ENCODE peak calls at places on chromosomes 2 and 18, in ten cellular contexts. O, R, K, Z, I, J, L, U, E and S are unnamed samples. For H3K36me3, the result is how much of the 10 kb centered on the place peaks cover.

GRCh38 chr2:187424156-187424555 is 23.9 kb downstream of the CALCRL start:
- ATAC-seq in O (no peak), R (peak), K (no peak), Z (no peak), I (peak), J (no peak), L (no peak), U (no peak), E (no peak), S (no peak)

GRCh38 chr2:56889738-56890137 is 705.9 kb downstream of the CCDC85A start:
- ATAC-seq in O (no peak), R (no peak), K (no peak), Z (no peak), I (no peak), J (no peak), L (no peak), U (no peak), E (no peak), S (no peak)

GRCh38 chr2:144382848-144383247 is 137.1 kb downstream of the ZEB2 start:
- ATAC-seq in O (peak), R (no peak), K (no peak), Z (no peak), I (no peak), J (no peak), L (peak), U (peak), E (peak), S (peak)

GRCh38 chr2:86234573-86235131 is 35.4 kb downstream of the MRPL35 start:
- ATAC-seq in O (no peak), R (no peak), K (no peak), Z (no peak), I (no peak), J (no peak), L (no peak), U (no peak), E (no peak), S (peak)

GRCh38 chr2:15820927-15821326 is 119.4 kb upstream of the MYCN start:
- ATAC-seq in O (no peak), R (no peak), K (no peak), Z (no peak), I (no peak), J (no peak), L (no peak), U (no peak), E (no peak), S (no peak)

GRCh38 chr2:200592414-200593075 is 6.7 kb downstream of the AOX1 start:
- ATAC-seq in O (no peak), R (no peak), K (peak), Z (no peak), I (no peak), J (no peak), L (no peak), U (peak), E (no peak), S (no peak)

GRCh38 chr2:203480623-203481022 is 54.5 kb downstream of the RAPH1 start:
- ATAC-seq in O (no peak), R (no peak), K (no peak), Z (no peak), I (no peak), J (no peak), L (no peak), U (no peak), E (no peak), S (no peak)

GRCh38 chr2:66390811-66391210 is 44.1 kb upstream of the MEIS1 start:
- ATAC-seq in O (no peak), R (peak), K (no peak), Z (no peak), I (no peak), J (no peak), L (no peak), U (no peak), E (no peak), S (no peak)

GRCh38 chr2:60872510-60872928 is 8.9 kb upstream of the REL start:
- ATAC-seq in O (no peak), R (no peak), K (no peak), Z (no peak), I (no peak), J (no peak), L (no peak), U (no peak), E (no peak), S (no peak)

GRCh38 chr18:8825729-8826375 is 120.5 kb downstream of the MTCL1 start:
- ATAC-seq in O (no peak), R (no peak), K (no peak), Z (no peak), I (no peak), J (no peak), L (no peak), U (no peak), E (no peak), S (no peak)

GRCh38 chr2:98311771-98312545 is 34.3 kb upstream of the CNGA3 start:
- ATAC-seq in O (no peak), R (no peak), K (no peak), Z (peak), I (peak), J (no peak), L (peak), U (no peak), E (no peak), S (no peak)

GRCh38 chr18:28792404-28793103 is 615.6 kb upstream of the CDH2 start:
- ATAC-seq in O (no peak), R (no peak), K (no peak), Z (no peak), I (no peak), J (no peak), L (no peak), U (peak), E (no peak), S (no peak)

GRCh38 chr2:136319227-136319626 is 201.3 kb upstream of the CXCR4 start:
- ATAC-seq in O (no peak), R (no peak), K (no peak), Z (no peak), I (peak), J (no peak), L (peak), U (no peak), E (no peak), S (no peak)

GRCh38 chr2:75640621-75641121 is 5.9 kb upstream of the MRPL19 start:
- ATAC-seq in O (no peak), R (peak), K (peak), Z (peak), I (peak), J (peak), L (peak), U (peak), E (peak), S (peak)

GRCh38 chr18:67783215-67783946 is 266.9 kb upstream of the DSEL start:
- ATAC-seq in O (no peak), R (peak), K (peak), Z (no peak), I (no peak), J (no peak), L (no peak), U (no peak), E (no peak), S (no peak)

GRCh38 chr2:190607657-190608357 is 41.1 kb upstream of the NAB1 start:
- ATAC-seq in O (no peak), R (peak), K (no peak), Z (peak), I (no peak), J (no peak), L (no peak), U (no peak), E (peak), S (no peak)

GRCh38 chr2:167196461-167197252 is 308.4 kb downstream of the XIRP2 start:
- ATAC-seq in O (no peak), R (peak), K (no peak), Z (no peak), I (no peak), J (peak), L (peak), U (peak), E (peak), S (peak)

GRCh38 chr18:5214583-5215351 is 17.7 kb upstream of the AKAIN1 start:
- ATAC-seq in O (no peak), R (no peak), K (no peak), Z (no peak), I (no peak), J (no peak), L (no peak), U (no peak), E (no peak), S (no peak)

GRCh38 chr2:28325567-28326468 is 66.8 kb upstream of the FOSL2 start:
- ATAC-seq in O (no peak), R (peak), K (no peak), Z (peak), I (no peak), J (no peak), L (peak), U (no peak), E (no peak), S (no peak)

GRCh38 chr2:200482194-200482593 is 27.7 kb downstream of the KCTD18 start:
- ATAC-seq in O (no peak), R (no peak), K (no peak), Z (no peak), I (no peak), J (no peak), L (no peak), U (peak), E (no peak), S (no peak)

GRCh38 chr2:240869956-240870875 is 1.6 kb downstream of the AGXT start:
- ATAC-seq in O (no peak), R (no peak), K (no peak), Z (no peak), I (no peak), J (no peak), L (no peak), U (no peak), E (no peak), S (no peak)

GRCh38 chr2:113098061-113098460 is 29.3 kb upstream of the IL1RN start:
- ATAC-seq in O (no peak), R (no peak), K (no peak), Z (no peak), I (no peak), J (no peak), L (no peak), U (no peak), E (no peak), S (no peak)

GRCh38 chr18:35918564-35918963 is 53.9 kb upstream of the RMP24 start:
- ATAC-seq in O (no peak), R (no peak), K (no peak), Z (no peak), I (no peak), J (no peak), L (no peak), U (no peak), E (no peak), S (no peak)

GRCh38 chr2:215914067-215914776 is 99.1 kb downstream of the MREG start:
- ATAC-seq in O (no peak), R (no peak), K (no peak), Z (no peak), I (no peak), J (no peak), L (no peak), U (no peak), E (no peak), S (no peak)

GRCh38 chr2:111945444-111946293 is 47.3 kb downstream of the MERTK start:
- ATAC-seq in O (no peak), R (no peak), K (peak), Z (no peak), I (peak), J (no peak), L (no peak), U (peak), E (peak), S (peak)

GRCh38 chr2:23669413-23670244 is 257.3 kb downstream of the ATAD2B start:
- ATAC-seq in O (no peak), R (peak), K (peak), Z (no peak), I (peak), J (peak), L (peak), U (peak), E (peak), S (peak)

GRCh38 chr18:702957-703659 is 9.3 kb downstream of the ENOSF1 start:
- ATAC-seq in O (no peak), R (peak), K (peak), Z (peak), I (no peak), J (no peak), L (peak), U (peak), E (peak), S (peak)

GRCh38 chr2:230018153-230018552 is 50.6 kb downstream of the SLC16A14 start:
- ATAC-seq in O (no peak), R (peak), K (peak), Z (no peak), I (no peak), J (no peak), L (no peak), U (no peak), E (no peak), S (no peak)

GRCh38 chr18:63348508-63349136 is 18.4 kb downstream of the KDSR start:
- ATAC-seq in O (no peak), R (no peak), K (no peak), Z (no peak), I (no peak), J (no peak), L (no peak), U (no peak), E (no peak), S (no peak)

GRCh38 chr2:190984595-190984994 is 29.4 kb downstream of the STAT1 start:
- ATAC-seq in O (no peak), R (peak), K (no peak), Z (no peak), I (no peak), J (no peak), L (peak), U (no peak), E (no peak), S (no peak)

GRCh38 chr18:69636529-69637301 is 236.0 kb downstream of the DOK6 start:
- ATAC-seq in O (no peak), R (peak), K (no peak), Z (no peak), I (peak), J (peak), L (no peak), U (no peak), E (no peak), S (no peak)

GRCh38 chr2:236541008-236541562 is 28.5 kb upstream of the ACKR3 start:
- ATAC-seq in O (no peak), R (no peak), K (no peak), Z (no peak), I (no peak), J (no peak), L (no peak), U (no peak), E (no peak), S (no peak)

GRCh38 chr2:160583162-160583522 is 89.5 kb upstream of the RBMS1 start:
- ATAC-seq in O (no peak), R (no peak), K (peak), Z (no peak), I (no peak), J (peak), L (peak), U (peak), E (peak), S (peak)

GRCh38 chr2:159912580-159912979 is 114.6 kb upstream of the CD302 start:
- ATAC-seq in O (no peak), R (no peak), K (no peak), Z (no peak), I (no peak), J (no peak), L (no peak), U (no peak), E (no peak), S (no peak)

GRCh38 chr18:80140455-80140985 is 31.5 kb downstream of the ADNP2 start:
- ATAC-seq in O (no peak), R (no peak), K (no peak), Z (no peak), I (no peak), J (no peak), L (no peak), U (no peak), E (no peak), S (no peak)

GRCh38 chr2:105409717-105410116 is 10.9 kb upstream of the FHL2 start:
- ATAC-seq in O (peak), R (peak), K (peak), Z (peak), I (no peak), J (peak), L (peak), U (peak), E (peak), S (peak)

GRCh38 chr2:186575302-186575701 is 14.6 kb upstream of the ITGAV start:
- ATAC-seq in O (peak), R (peak), K (peak), Z (peak), I (peak), J (peak), L (peak), U (peak), E (peak), S (peak)

DNA sequence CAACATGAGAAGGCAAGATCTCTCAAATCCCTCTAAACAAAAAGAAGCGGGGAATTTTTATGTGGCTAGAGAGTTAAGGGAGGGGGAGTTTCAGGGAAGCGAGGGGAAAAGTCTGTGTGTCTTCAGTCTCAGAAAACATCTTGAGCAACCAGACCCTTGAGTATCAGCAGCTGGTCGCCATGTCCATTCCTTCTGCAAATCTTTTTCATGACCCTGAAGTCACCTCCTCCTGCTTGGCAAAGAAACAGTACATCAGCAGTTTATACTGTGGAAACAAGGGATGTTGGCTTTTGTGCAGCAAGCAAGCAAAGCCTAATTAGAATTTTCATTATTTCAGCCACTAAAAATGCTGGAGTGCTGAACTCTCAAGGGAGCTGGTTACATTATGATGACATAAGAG is 187.4 kb upstream of the SLC8A1 start:
- ATAC-seq in O (no peak), R (no peak), K (no peak), Z (no peak), I (no peak), J (no peak), L (peak), U (no peak), E (no peak), S (no peak)
- H3K36me3 ChIP-seq in O (under half), R (under half), K (under half), Z (under half), I (under half), J (under half), L (under half), U (under half), E (under half), S (under half)

GRCh38 chr2:237798236-237799059 is at the start of gene RBM44:
- ATAC-seq in O (no peak), R (no peak), K (no peak), Z (no peak), I (peak), J (no peak), L (peak), U (no peak), E (peak), S (no peak)
- H3K36me3 ChIP-seq in O (under half), R (under half), K (under half), Z (under half), I (under half), J (under half), L (under half), U (under half), E (under half), S (under half)

GRCh38 chr2:670637-671036 is 6.6 kb downstream of the TMEM18 start:
- ATAC-seq in O (no peak), R (no peak), K (no peak), Z (no peak), I (no peak), J (no peak), L (no peak), U (no peak), E (no peak), S (peak)
- H3K36me3 ChIP-seq in O (half or more), R (under half), K (under half), Z (half or more), I (under half), J (half or more), L (half or more), U (under half), E (half or more), S (half or more)

GRCh38 chr18:42001801-42002200 is 46.8 kb downstream of the PIK3C3 start:
- ATAC-seq in O (no peak), R (no peak), K (no peak), Z (no peak), I (no peak), J (no peak), L (no peak), U (no peak), E (no peak), S (no peak)
- H3K36me3 ChIP-seq in O (under half), R (half or more), K (under half), Z (under half), I (under half), J (half or more), L (half or more), U (half or more), E (under half), S (half or more)

GRCh38 chr2:11821705-11822104 is 75.3 kb downstream of the LPIN1 start:
- ATAC-seq in O (no peak), R (no peak), K (no peak), Z (no peak), I (no peak), J (no peak), L (no peak), U (no peak), E (no peak), S (no peak)
- H3K36me3 ChIP-seq in O (under half), R (half or more), K (under half), Z (under half), I (under half), J (half or more), L (half or more), U (under half), E (under half), S (under half)

GRCh38 chr2:24766609-24767008 is 26.6 kb downstream of the PTRHD1 start:
- ATAC-seq in O (no peak), R (no peak), K (no peak), Z (no peak), I (no peak), J (no peak), L (no peak), U (no peak), E (no peak), S (no peak)
- H3K36me3 ChIP-seq in O (under half), R (under half), K (under half), Z (under half), I (under half), J (half or more), L (half or more), U (under half), E (under half), S (half or more)

GRCh38 chr2:237705225-237705524 is 77.8 kb downstream of the LRRFIP1 start:
- ATAC-seq in O (no peak), R (no peak), K (no peak), Z (no peak), I (no peak), J (no peak), L (no peak), U (no peak), E (no peak), S (no peak)
- H3K36me3 ChIP-seq in O (under half), R (under half), K (under half), Z (under half), I (under half), J (under half), L (under half), U (under half), E (under half), S (under half)

DNA sequence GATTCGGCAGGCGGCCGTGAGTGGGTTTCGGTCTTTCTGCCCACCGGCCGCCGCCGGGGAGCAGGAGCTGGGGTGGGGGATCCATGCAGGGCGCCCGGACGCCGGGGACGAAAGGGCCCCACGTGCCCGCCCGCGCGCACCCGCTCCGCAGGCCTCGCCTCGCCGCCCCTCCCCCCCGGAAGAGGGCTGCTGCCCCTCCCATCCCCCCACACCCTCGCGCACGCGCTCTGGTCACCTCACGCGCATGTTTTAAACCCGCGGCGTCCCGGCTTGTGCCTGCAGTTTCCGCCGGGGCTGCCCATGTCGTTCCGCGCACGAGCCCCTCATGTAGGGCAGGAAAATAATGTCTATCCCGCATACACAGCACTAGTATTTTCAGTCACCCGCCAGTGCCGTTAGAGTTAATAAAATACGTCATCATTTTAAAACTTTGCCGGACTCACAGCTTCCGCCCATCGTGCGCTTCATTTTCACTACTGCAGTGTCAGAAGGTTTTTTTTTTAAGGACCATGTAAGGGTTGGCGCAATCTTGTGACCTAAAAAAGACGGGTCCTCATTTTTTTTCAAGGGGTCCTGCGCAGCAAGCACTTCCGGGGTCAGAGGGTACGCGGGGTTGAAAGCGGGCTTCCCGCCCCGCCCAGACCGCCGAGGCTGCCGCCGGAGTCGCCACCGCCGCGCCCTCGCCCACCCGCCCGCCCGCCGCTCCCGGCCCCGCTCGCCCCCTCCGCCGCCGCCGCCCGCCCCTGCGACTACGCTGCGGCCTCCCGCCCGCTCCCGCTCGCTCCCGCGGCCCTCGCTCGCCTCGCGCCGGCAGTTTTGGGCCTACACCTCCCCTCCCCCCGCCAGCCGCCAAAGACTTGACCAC is at the start of gene PCBP1:
- ATAC-seq in O (peak), R (peak), K (peak), Z (peak), I (peak), J (peak), L (peak), U (peak), E (peak), S (peak)
- H3K36me3 ChIP-seq in O (under half), R (under half), K (under half), Z (under half), I (under half), J (under half), L (under half), U (under half), E (under half), S (under half)